ENCODE peak calls at places on chromosomes 16 and 17, in ten cellular contexts. Q, P, N, O, J, W, Z, M, Y and H are unnamed samples.

GRCh38 chr17:2232244-2232638 is 71.3 kb downstream of the SMG6 start:
- DNase-seq in Q (peak), P (no peak), N (peak), O (peak), J (no peak), W (peak), Z (peak), M (no peak), Y (no peak), H (peak)

GRCh38 chr17:43734376-43734775 is 24.2 kb downstream of the SOST start:
- DNase-seq in Q (peak), P (no peak), N (no peak), O (peak), J (no peak), W (peak), Z (peak), M (no peak), Y (no peak), H (no peak)

GRCh38 chr17:50721194-50722010 is 2.0 kb downstream of the LUC7L3 start:
- DNase-seq in Q (no peak), P (no peak), N (no peak), O (no peak), J (no peak), W (no peak), Z (no peak), M (no peak), Y (peak), H (peak)

GRCh38 chr17:66807182-66807581 is 27.7 kb upstream of the CACNG5 start:
- DNase-seq in Q (no peak), P (no peak), N (no peak), O (no peak), J (no peak), W (no peak), Z (no peak), M (no peak), Y (no peak), H (no peak)

GRCh38 chr16:68668266-68668665 is 23.2 kb downstream of the CDH3 start:
- DNase-seq in Q (no peak), P (no peak), N (peak), O (no peak), J (peak), W (no peak), Z (no peak), M (no peak), Y (no peak), H (peak)

GRCh38 chr17:9571201-9571600 is 4.4 kb downstream of the STX8 start:
- DNase-seq in Q (no peak), P (no peak), N (no peak), O (no peak), J (no peak), W (no peak), Z (no peak), M (no peak), Y (no peak), H (no peak)

GRCh38 chr17:48552453-48553189 is 7.7 kb upstream of the HOXB2 start:
- DNase-seq in Q (no peak), P (no peak), N (no peak), O (no peak), J (no peak), W (no peak), Z (no peak), M (no peak), Y (no peak), H (no peak)

GRCh38 chr16:69150146-69150865 is 17.9 kb downstream of the UTP4 start:
- DNase-seq in Q (peak), P (no peak), N (peak), O (peak), J (peak), W (peak), Z (peak), M (peak), Y (peak), H (peak)

GRCh38 chr17:41429667-41430066 is 5.3 kb upstream of the KRT37 start:
- DNase-seq in Q (no peak), P (no peak), N (no peak), O (no peak), J (no peak), W (no peak), Z (no peak), M (no peak), Y (no peak), H (no peak)

GRCh38 chr17:65956814-65957213 is 235.1 kb downstream of the CEP112 start:
- DNase-seq in Q (no peak), P (no peak), N (no peak), O (no peak), J (peak), W (peak), Z (peak), M (no peak), Y (no peak), H (peak)

GRCh38 chr17:77372444-77373297 is 231.9 kb downstream of the SEC14L1 start:
- DNase-seq in Q (peak), P (peak), N (no peak), O (no peak), J (no peak), W (peak), Z (peak), M (peak), Y (peak), H (peak)

GRCh38 chr17:43018008-43018853 is 4.0 kb downstream of the VAT1 start:
- DNase-seq in Q (peak), P (no peak), N (no peak), O (no peak), J (no peak), W (no peak), Z (peak), M (no peak), Y (no peak), H (no peak)

GRCh38 chr17:80947200-80947940 is 44.3 kb upstream of the CHMP6 start:
- DNase-seq in Q (no peak), P (peak), N (no peak), O (no peak), J (no peak), W (no peak), Z (no peak), M (no peak), Y (no peak), H (no peak)

GRCh38 chr17:1343554-1343953 is 56.5 kb downstream of the YWHAE start:
- DNase-seq in Q (no peak), P (no peak), N (no peak), O (no peak), J (no peak), W (no peak), Z (no peak), M (no peak), Y (no peak), H (no peak)

GRCh38 chr16:83390759-83391158 is 417.0 kb upstream of the HSBP1 start:
- DNase-seq in Q (peak), P (no peak), N (no peak), O (no peak), J (no peak), W (no peak), Z (peak), M (no peak), Y (no peak), H (no peak)

GRCh38 chr16:75420987-75421819 is 12.1 kb downstream of the CFDP1 start:
- DNase-seq in Q (peak), P (peak), N (no peak), O (no peak), J (no peak), W (peak), Z (peak), M (no peak), Y (peak), H (peak)

GRCh38 chr17:4899341-4900230 is at the start of gene C17orf107:
- DNase-seq in Q (peak), P (peak), N (peak), O (peak), J (no peak), W (peak), Z (peak), M (no peak), Y (no peak), H (peak)

GRCh38 chr16:25501530-25502255 is 190.1 kb upstream of the HS3ST4 start:
- DNase-seq in Q (no peak), P (no peak), N (no peak), O (no peak), J (no peak), W (no peak), Z (no peak), M (no peak), Y (no peak), H (no peak)

GRCh38 chr16:75320435-75320834 is 69.0 kb upstream of the BCAR1 start:
- DNase-seq in Q (no peak), P (no peak), N (no peak), O (no peak), J (no peak), W (no peak), Z (peak), M (no peak), Y (peak), H (no peak)

GRCh38 chr17:27247071-27247957 is 46.6 kb upstream of the WSB1 start:
- DNase-seq in Q (peak), P (peak), N (no peak), O (no peak), J (peak), W (peak), Z (peak), M (peak), Y (no peak), H (peak)

GRCh38 chr16:66359012-66359411 is 7.5 kb upstream of the CDH5 start:
- DNase-seq in Q (no peak), P (no peak), N (no peak), O (peak), J (peak), W (peak), Z (peak), M (no peak), Y (no peak), H (peak)

GRCh38 chr16:85329059-85329812 is 217.0 kb upstream of the CIBAR2 start:
- DNase-seq in Q (peak), P (no peak), N (no peak), O (peak), J (no peak), W (no peak), Z (peak), M (no peak), Y (peak), H (no peak)

GRCh38 chr17:40298726-40299125 is 10.3 kb upstream of the RARA start:
- DNase-seq in Q (peak), P (no peak), N (no peak), O (no peak), J (no peak), W (peak), Z (peak), M (no peak), Y (no peak), H (no peak)

GRCh38 chr16:57760357-57761160 is 25.0 kb downstream of the KATNB1 start:
- DNase-seq in Q (no peak), P (no peak), N (no peak), O (no peak), J (no peak), W (no peak), Z (no peak), M (no peak), Y (no peak), H (no peak)
- TF ChIP-seq CTCF in Q (no peak), P (no peak), N (no peak), O (no peak), J (no peak), W (no peak), Z (no peak), M (no peak), Y (no peak), H (no peak)

DNA sequence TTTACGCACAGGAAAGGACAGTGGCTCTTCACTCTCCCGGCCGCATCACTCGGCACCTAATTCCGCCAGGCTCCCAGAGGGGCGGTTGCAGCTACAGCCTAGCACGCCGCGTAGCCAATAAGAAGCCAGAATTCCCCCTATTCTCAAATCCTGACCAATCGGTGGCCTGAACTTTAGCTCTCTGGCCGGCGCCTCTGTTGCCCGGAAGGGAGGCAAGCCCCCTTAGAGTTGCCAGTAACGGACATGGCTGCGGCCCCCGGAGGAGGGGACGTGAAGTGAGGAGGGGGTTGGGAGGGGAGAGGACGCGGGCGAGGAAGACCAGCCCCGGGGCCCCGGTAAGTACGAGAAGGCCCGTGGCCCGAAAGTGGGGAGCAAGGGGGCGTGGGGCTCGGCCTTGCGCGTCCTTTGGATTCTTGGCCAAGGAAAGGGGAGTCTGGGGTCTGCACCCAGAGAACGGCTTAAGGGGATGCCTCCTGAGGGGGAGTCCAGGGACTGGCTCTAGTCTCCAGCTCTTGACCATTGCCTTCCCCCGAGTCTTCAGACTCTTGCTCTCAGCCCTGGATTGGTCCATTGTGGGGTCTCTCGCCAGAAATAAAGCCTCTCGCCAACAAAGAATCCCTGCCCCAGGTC is at the start of gene TMEM94:
- DNase-seq in Q (peak), P (peak), N (peak), O (peak), J (peak), W (peak), Z (peak), M (peak), Y (peak), H (peak)
- H3K4me3 ChIP-seq in Q (peak), P (peak), N (peak), O (peak), J (peak), W (peak), Z (peak), M (peak), Y (peak), H (peak)

GRCh38 chr17:37488009-37488604 is 1.6 kb upstream of the DUSP14 start:
- DNase-seq in Q (peak), P (no peak), N (peak), O (peak), J (peak), W (peak), Z (peak), M (no peak), Y (peak), H (peak)

GRCh38 chr17:37490638-37491614 is 1.2 kb downstream of the DUSP14 start:
- DNase-seq in Q (peak), P (peak), N (peak), O (peak), J (peak), W (peak), Z (peak), M (peak), Y (peak), H (peak)

GRCh38 chr17:37489197-37490001 is at the start of gene DUSP14:
- DNase-seq in Q (peak), P (peak), N (no peak), O (no peak), J (peak), W (peak), Z (peak), M (peak), Y (peak), H (peak)

GRCh38 chr17:37488607-37489196 is 989 bp upstream of the DUSP14 start:
- DNase-seq in Q (peak), P (peak), N (no peak), O (peak), J (peak), W (peak), Z (peak), M (peak), Y (peak), H (peak)

DNA sequence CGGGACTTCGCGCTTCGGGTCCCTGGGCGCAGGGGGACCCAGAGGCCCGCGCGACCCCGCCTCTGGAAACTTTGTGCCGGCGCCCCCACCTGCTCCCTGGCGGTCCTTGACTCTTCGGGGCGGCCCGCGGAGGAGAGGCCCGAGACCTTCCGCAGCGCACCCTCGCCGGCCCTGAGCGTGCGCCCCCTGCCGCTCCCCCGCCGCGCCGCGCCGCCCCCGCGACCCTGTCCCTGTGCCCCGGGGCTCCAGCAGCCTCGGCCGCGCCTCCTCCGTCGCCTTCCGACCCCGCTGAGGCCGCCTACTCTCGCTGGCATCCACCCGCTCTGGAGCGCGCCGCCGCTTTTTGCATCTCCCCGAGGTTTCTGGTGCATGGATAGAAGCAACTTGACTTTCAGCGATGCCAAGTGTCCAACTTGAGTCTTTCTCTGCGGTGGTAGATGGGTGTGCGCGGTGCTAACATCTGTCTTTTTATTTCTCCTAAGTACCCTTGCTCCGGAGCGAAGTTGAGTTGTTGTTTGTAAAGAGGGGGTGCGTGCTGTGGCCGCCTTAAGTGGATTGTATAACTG is 414 bp downstream of the DUSP14 start:
- DNase-seq in Q (peak), P (peak), N (no peak), O (no peak), J (peak), W (peak), Z (peak), M (peak), Y (no peak), H (peak)
- TF ChIP-seq CTCF in Q (no peak), P (peak), N (no peak), O (no peak), J (peak), W (no peak), Z (no peak), M (peak), Y (peak), H (no peak)

DNA sequence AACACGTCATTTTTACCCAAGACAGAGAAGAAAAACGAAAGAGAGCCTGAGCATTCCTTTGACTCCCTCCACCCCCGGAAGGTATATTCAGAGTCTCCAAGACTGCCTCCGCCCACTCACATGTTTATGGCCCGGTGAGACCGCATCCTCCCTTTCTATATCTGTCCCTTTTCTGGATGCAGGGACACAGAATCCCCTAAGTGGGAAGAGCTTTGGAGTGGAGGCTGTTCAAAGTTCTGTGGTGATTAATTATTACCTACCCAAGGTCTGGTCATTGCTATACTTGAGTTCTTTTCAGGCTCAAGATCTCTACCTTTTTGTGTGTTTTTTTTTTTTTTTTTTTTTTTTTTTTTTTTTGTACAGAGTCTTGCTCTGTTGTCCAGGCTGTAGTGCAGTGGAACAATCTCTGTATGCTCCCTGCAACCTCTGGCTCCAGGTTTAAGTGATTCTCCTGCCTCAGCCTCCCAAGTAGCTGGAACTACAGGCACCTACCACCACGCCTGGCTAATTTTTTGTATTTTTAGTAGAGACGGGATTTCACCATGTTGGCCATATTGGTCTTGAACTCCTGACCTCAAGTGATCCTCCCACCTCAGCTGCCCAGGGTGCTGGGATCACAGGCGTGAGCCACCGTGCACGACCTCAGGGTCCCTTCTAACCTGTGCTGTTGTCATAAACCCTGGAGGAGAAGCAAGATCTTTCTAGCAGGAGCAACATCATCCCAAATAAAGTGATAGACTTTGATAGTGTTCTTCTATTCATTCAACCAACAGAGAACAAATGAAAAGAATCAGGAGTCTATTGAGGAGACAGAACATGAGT is 407.1 kb downstream of the WWOX start:
- DNase-seq in Q (no peak), P (no peak), N (no peak), O (no peak), J (no peak), W (no peak), Z (no peak), M (no peak), Y (no peak), H (no peak)
- H3K4me3 ChIP-seq in Q (no peak), P (peak), N (no peak), O (peak), J (no peak), W (no peak), Z (no peak), M (peak), Y (no peak), H (no peak)

DNA sequence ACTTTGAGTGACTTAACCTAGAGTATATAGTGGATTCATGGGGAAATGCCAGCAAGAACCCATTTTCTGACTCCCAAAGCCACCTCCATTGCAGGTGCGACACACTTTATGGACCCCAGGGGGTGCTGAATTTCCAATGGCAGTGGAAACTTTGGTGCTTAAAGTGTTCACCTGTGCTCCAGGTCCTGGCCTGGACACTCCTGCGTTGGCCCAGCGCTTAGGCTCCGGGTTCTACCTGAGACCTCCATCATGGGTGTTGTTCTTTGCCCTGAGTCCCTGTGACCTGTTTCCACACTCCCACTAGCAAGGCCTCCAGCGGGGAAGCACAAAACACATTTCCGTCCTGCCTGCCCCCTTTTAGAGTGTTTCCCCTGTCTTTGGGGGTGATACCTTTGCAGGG is 3.0 kb downstream of the CCNF start:
- DNase-seq in Q (no peak), P (no peak), N (no peak), O (no peak), J (no peak), W (no peak), Z (no peak), M (no peak), Y (no peak), H (no peak)
- TF ChIP-seq CTCF in Q (no peak), P (no peak), N (no peak), O (no peak), J (no peak), W (peak), Z (peak), M (no peak), Y (peak), H (no peak)

GRCh38 chr17:62705781-62706597 is 78.5 kb downstream of the MRC2 start:
- DNase-seq in Q (peak), P (no peak), N (no peak), O (no peak), J (no peak), W (peak), Z (peak), M (no peak), Y (no peak), H (no peak)

GRCh38 chr17:62706598-62707424 is 79.3 kb downstream of the MRC2 start:
- DNase-seq in Q (no peak), P (no peak), N (no peak), O (no peak), J (no peak), W (no peak), Z (no peak), M (no peak), Y (no peak), H (no peak)

GRCh38 chr17:62704381-62704971 is 77.0 kb downstream of the MRC2 start:
- DNase-seq in Q (no peak), P (no peak), N (no peak), O (no peak), J (peak), W (peak), Z (peak), M (no peak), Y (no peak), H (peak)

GRCh38 chr17:62703776-62704380 is 76.4 kb downstream of the MRC2 start:
- DNase-seq in Q (peak), P (peak), N (no peak), O (no peak), J (peak), W (peak), Z (peak), M (peak), Y (peak), H (peak)

GRCh38 chr17:62705116-62705515 is 77.6 kb downstream of the MRC2 start:
- DNase-seq in Q (peak), P (no peak), N (no peak), O (no peak), J (no peak), W (no peak), Z (no peak), M (no peak), Y (no peak), H (no peak)
- H3K4me3 ChIP-seq in Q (peak), P (peak), N (peak), O (peak), J (peak), W (peak), Z (peak), M (peak), Y (no peak), H (peak)

GRCh38 chr16:62068747-62069146 is 32.5 kb upstream of the CDH8 start:
- DNase-seq in Q (no peak), P (no peak), N (no peak), O (no peak), J (peak), W (no peak), Z (no peak), M (no peak), Y (peak), H (no peak)
- TF ChIP-seq CTCF in Q (peak), P (no peak), N (peak), O (peak), J (peak), W (no peak), Z (no peak), M (no peak), Y (peak), H (no peak)